ENCODE peak calls at places on chromosomes 12 and 14, in eight cellular contexts. S is neural progenitor cell, E is endodermal cell, G is tibial nerve, A is upper lobe of left lung, T is RWPE2, X is tibial artery, Y is aorta. O is an unnamed sample.

GRCh38 chr12:3213171-3213570 is 136.0 kb downstream of the TSPAN9 start:
- DNase-seq in S (peak; percentile 42), E (no peak), G (no peak), A (no peak), T (no peak), X (no peak), Y (no peak), O (no peak)

GRCh38 chr14:22892488-22892887 is 9.5 kb downstream of the REM2 start:
- DNase-seq in S (no peak), E (peak; percentile 39), G (no peak), A (no peak), T (no peak), X (no peak), Y (no peak), O (no peak)

GRCh38 chr12:119176267-119177055 is 2.3 kb upstream of the HSPB8 start:
- DNase-seq in S (peak; percentile 60), E (peak; percentile 82), G (peak; percentile 82), A (peak; percentile 92), T (no peak), X (peak; percentile 96), Y (peak; percentile 96), O (peak; percentile 76)

GRCh38 chr12:80567391-80567790 is 123.4 kb downstream of the PTPRQ start:
- DNase-seq in S (no peak), E (no peak), G (no peak), A (no peak), T (no peak), X (no peak), Y (no peak), O (peak; percentile 27)

GRCh38 chr12:120227233-120228040 is 26.5 kb upstream of the RPLP0 start:
- DNase-seq in S (no peak), E (no peak), G (no peak), A (no peak), T (no peak), X (no peak), Y (no peak), O (no peak)

GRCh38 chr12:55845785-55846496 is 3.2 kb upstream of the MMP19 start:
- DNase-seq in S (no peak), E (no peak), G (no peak), A (no peak), T (no peak), X (no peak), Y (no peak), O (no peak)

GRCh38 chr12:38424436-38424835 is 107.9 kb downstream of the ALG10B start:
- DNase-seq in S (no peak), E (no peak), G (no peak), A (no peak), T (no peak), X (no peak), Y (no peak), O (no peak)

GRCh38 chr14:22886500-22887259 is 3.7 kb downstream of the REM2 start:
- DNase-seq in S (peak; percentile 89), E (peak; percentile 94), G (peak; percentile 29), A (peak; percentile 82), T (no peak), X (peak; percentile 38), Y (peak; percentile 81), O (no peak)

GRCh38 chr14:42428996-42429395 is 822.3 kb downstream of the LRFN5 start:
- DNase-seq in S (no peak), E (no peak), G (no peak), A (no peak), T (no peak), X (no peak), Y (no peak), O (no peak)

GRCh38 chr12:40146800-40147797 is 41.2 kb upstream of the SLC2A13 start:
- DNase-seq in S (no peak), E (no peak), G (no peak), A (peak; percentile 25), T (no peak), X (no peak), Y (peak; percentile 48), O (no peak)

GRCh38 chr12:19032826-19033225 is 96.7 kb upstream of the PLEKHA5 start:
- DNase-seq in S (no peak), E (no peak), G (no peak), A (no peak), T (no peak), X (no peak), Y (no peak), O (no peak)

GRCh38 chr12:31008241-31008711 is 65.4 kb upstream of the DDX11 start:
- DNase-seq in S (no peak), E (no peak), G (no peak), A (no peak), T (no peak), X (no peak), Y (no peak), O (no peak)

DNA sequence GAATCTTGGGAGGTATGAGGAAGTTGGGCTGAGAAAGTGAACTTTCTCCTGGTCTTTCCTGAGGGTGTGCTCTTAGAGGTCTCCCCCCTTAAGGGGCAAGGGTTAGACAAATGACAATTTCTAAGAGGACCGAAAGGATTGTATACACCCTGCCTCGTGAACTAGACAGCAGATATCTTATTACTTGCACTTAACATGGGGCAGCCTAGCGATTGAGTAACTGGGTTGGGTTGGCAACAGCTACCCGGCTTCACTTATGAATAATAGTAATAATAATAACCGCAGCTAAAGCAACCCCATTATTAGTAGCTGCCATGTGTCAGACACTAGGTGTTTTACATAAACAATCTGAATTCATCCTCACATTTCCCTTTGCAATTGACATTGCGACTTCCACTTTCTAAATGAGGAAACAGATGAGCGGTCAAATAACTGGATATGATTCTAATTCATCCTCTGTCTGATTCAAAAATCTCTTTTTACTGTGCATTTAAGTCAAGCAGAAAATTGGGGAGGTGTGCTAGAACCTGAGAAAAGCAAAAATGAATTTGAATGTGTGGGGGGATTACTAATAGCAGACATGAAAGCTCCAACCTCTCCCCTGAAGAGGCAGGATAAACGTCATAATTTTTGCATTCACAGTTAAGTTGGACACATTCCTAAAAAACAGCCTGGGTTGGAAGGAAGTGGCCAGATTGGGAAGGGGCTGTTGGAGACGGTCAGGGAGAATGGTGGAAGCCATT is 12.9 kb downstream of the EMP1 start:
- DNase-seq in S (no peak), E (no peak), G (no peak), A (no peak), T (no peak), X (no peak), Y (no peak), O (no peak)
- H3K4me1 ChIP-seq in S (peaks cover 24% of the 10 kb centered on the region), E (no peaks in the 10 kb centered on the region), G (peaks cover 45% of the 10 kb centered on the region), A (peaks cover 57% of the 10 kb centered on the region), T (peaks cover 43% of the 10 kb centered on the region), X (peaks cover 23% of the 10 kb centered on the region), Y (no peaks in the 10 kb centered on the region), O (peaks cover 46% of the 10 kb centered on the region)

GRCh38 chr14:97382616-97383226 is 585.5 kb downstream of the VRK1 start:
- DNase-seq in S (no peak), E (peak; percentile 11), G (no peak), A (no peak), T (no peak), X (no peak), Y (no peak), O (no peak)
- H3K27ac ChIP-seq in S (no peak overlapping the region), E (no peak overlapping the region), G (no peak overlapping the region), A (no peak overlapping the region), T (no peak overlapping the region), X (no peak overlapping the region), Y (no peak overlapping the region), O (no peak overlapping the region)

DNA sequence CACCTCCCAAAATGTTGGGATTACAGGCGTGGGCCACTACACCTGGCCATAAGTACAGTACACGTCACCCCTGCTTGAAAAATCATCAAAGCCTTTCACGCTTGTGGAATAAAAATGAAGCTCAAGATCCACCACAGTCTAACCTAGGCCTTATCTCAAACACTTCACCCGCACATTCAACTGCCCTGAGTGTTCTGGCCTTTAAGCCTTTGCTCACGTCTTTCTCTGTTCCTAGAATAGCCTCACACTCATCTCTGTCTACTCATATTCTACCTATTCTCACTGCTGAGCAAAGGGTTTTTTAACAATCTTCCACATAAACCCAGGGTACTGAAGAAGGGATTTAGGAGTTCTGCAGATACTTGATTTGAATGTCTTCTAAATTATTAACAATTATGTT is 9.9 kb downstream of the CALCOCO1 start:
- DNase-seq in S (no peak), E (no peak), G (no peak), A (no peak), T (no peak), X (no peak), Y (no peak), O (no peak)
- H3K36me3 ChIP-seq in S (no peaks in the 10 kb centered on the region), E (peaks cover 3% of the 10 kb centered on the region), G (peaks cover 100% of the 10 kb centered on the region), A (peaks cover 96% of the 10 kb centered on the region), T (no peaks in the 10 kb centered on the region), X (peaks cover 100% of the 10 kb centered on the region), Y (peaks cover 17% of the 10 kb centered on the region), O (no peaks in the 10 kb centered on the region)

GRCh38 chr12:14953752-14954151 is 7.6 kb downstream of the ARHGDIB start:
- DNase-seq in S (no peak), E (no peak), G (no peak), A (no peak), T (no peak), X (no peak), Y (no peak), O (no peak)

GRCh38 chr12:14952295-14952995 is 9.0 kb downstream of the ARHGDIB start:
- DNase-seq in S (no peak), E (no peak), G (no peak), A (peak; percentile 66), T (no peak), X (no peak), Y (no peak), O (no peak)

GRCh38 chr12:14950982-14951746 is 10.2 kb downstream of the ARHGDIB start:
- DNase-seq in S (peak; percentile 50), E (peak; percentile 80), G (no peak), A (no peak), T (no peak), X (no peak), Y (no peak), O (no peak)

GRCh38 chr12:14955876-14956811 is 5.3 kb downstream of the ARHGDIB start:
- DNase-seq in S (no peak), E (no peak), G (no peak), A (no peak), T (no peak), X (no peak), Y (no peak), O (no peak)

DNA sequence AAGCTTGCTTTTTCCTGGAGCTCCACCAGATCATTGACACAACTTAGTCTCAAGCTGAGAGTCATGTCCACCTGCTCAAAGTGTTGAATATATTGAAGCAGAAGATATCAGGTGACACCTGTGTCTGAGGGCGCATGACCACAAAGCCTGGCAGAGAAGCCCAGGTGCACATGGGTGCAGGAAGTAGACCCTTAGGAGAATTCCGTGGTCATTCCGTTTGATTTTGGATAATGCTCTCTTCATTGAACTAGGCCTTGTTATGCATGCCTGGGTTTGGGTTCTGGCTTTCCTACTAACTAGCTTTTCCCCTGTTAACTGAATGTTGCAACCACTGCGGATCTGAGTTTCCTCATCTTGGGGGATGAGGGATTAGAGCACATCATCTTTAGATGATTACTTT is 7.1 kb downstream of the ARHGDIB start:
- DNase-seq in S (no peak), E (no peak), G (no peak), A (no peak), T (no peak), X (no peak), Y (no peak), O (no peak)
- H3K4me1 ChIP-seq in S (peaks cover 4% of the 10 kb centered on the region), E (no peaks in the 10 kb centered on the region), G (peaks cover 61% of the 10 kb centered on the region), A (peaks cover 90% of the 10 kb centered on the region), T (peaks cover 21% of the 10 kb centered on the region), X (peaks cover 41% of the 10 kb centered on the region), Y (peaks cover 2% of the 10 kb centered on the region), O (peaks cover 3% of the 10 kb centered on the region)

O was measured in SJCRH30.